ENCODE peak calls at places on chromosomes 11 and 22, in six cellular contexts. K is LoVo, D is pancreas, A is brain microvascular endothelial cell, F is mesendoderm, M is DMS153. Z is an unnamed sample.

GRCh38 chr22:31681625-31682345 is 19.8 kb upstream of the PISD start:
- DNase-seq in K (no peak), D (no peak), A (peak), F (no peak), M (no peak), Z (no peak)

GRCh38 chr22:38864361-38865191 is 7.4 kb downstream of the CBX6 start:
- DNase-seq in K (no peak), D (peak), A (no peak), F (no peak), M (no peak), Z (no peak)

GRCh38 chr11:80495116-80495515 is 1054.3 kb upstream of the TENM4 start:
- DNase-seq in K (no peak), D (no peak), A (no peak), F (no peak), M (no peak), Z (no peak)

GRCh38 chr11:73143126-73143838 is 1.2 kb upstream of the FCHSD2 start:
- DNase-seq in K (no peak), D (peak), A (no peak), F (no peak), M (no peak), Z (no peak)

GRCh38 chr11:91041626-91042025 is 818.8 kb upstream of the CHORDC1 start:
- DNase-seq in K (no peak), D (no peak), A (no peak), F (no peak), M (no peak), Z (no peak)

GRCh38 chr22:19287076-19287724 is 4.3 kb downstream of the CLTCL1 start:
- DNase-seq in K (peak), D (no peak), A (peak), F (no peak), M (peak), Z (peak)

GRCh38 chr11:122025757-122026156 is 90.3 kb downstream of the BLID start:
- DNase-seq in K (no peak), D (no peak), A (no peak), F (no peak), M (no peak), Z (no peak)

GRCh38 chr11:106723071-106723470 is 295.2 kb downstream of the GUCY1A2 start:
- DNase-seq in K (no peak), D (no peak), A (no peak), F (peak), M (no peak), Z (no peak)

GRCh38 chr11:95674669-95675358 is 114.8 kb downstream of the FAM76B start:
- DNase-seq in K (no peak), D (no peak), A (no peak), F (no peak), M (no peak), Z (no peak)

GRCh38 chr11:127632971-127633680 is 632.6 kb upstream of the KIRREL3 start:
- DNase-seq in K (no peak), D (no peak), A (no peak), F (peak), M (no peak), Z (no peak)

GRCh38 chr11:63839508-63840355 is 822 bp downstream of the MARK2 start:
- DNase-seq in K (no peak), D (peak), A (no peak), F (no peak), M (no peak), Z (no peak)

GRCh38 chr11:90912631-90913030 is 689.8 kb upstream of the CHORDC1 start:
- DNase-seq in K (no peak), D (no peak), A (no peak), F (no peak), M (no peak), Z (no peak)

GRCh38 chr11:85182437-85183109 is 444.6 kb downstream of the DLG2 start:
- DNase-seq in K (peak), D (no peak), A (peak), F (peak), M (peak), Z (peak)

GRCh38 chr11:72848846-72849466 is 34.7 kb downstream of the ATG16L2 start:
- DNase-seq in K (no peak), D (no peak), A (no peak), F (peak), M (no peak), Z (peak)

GRCh38 chr11:34222030-34222429 is 116.6 kb downstream of the NAT10 start:
- DNase-seq in K (no peak), D (no peak), A (no peak), F (no peak), M (no peak), Z (no peak)

GRCh38 chr11:14041040-14041439 is 78.5 kb downstream of the SPON1 start:
- DNase-seq in K (peak), D (no peak), A (no peak), F (peak), M (no peak), Z (peak)

GRCh38 chr11:65246506-65246905 is 15.3 kb upstream of the POLA2 start:
- DNase-seq in K (no peak), D (no peak), A (no peak), F (no peak), M (no peak), Z (no peak)

GRCh38 chr22:19716041-19716828 is 1.9 kb downstream of the SEPTIN5 start:
- DNase-seq in K (no peak), D (no peak), A (no peak), F (no peak), M (no peak), Z (no peak)

GRCh38 chr11:104120493-104121200 is 43.3 kb downstream of the PDGFD start:
- DNase-seq in K (no peak), D (no peak), A (no peak), F (no peak), M (no peak), Z (no peak)

GRCh38 chr11:92152245-92152644 is 72.4 kb upstream of the FAT3 start:
- DNase-seq in K (no peak), D (no peak), A (no peak), F (peak), M (no peak), Z (no peak)

GRCh38 chr11:283405-284080 is 5.3 kb downstream of the NLRP6 start:
- DNase-seq in K (no peak), D (peak), A (no peak), F (no peak), M (no peak), Z (no peak)

GRCh38 chr11:76614471-76615183 is 55.9 kb downstream of the LRRC32 start:
- DNase-seq in K (no peak), D (no peak), A (no peak), F (peak), M (no peak), Z (no peak)

GRCh38 chr22:49269928-49270327 is 557.7 kb downstream of the BRD1 start:
- DNase-seq in K (no peak), D (no peak), A (no peak), F (peak), M (no peak), Z (no peak)

GRCh38 chr22:36453266-36453607 is 28.2 kb downstream of the TXN2 start:
- DNase-seq in K (no peak), D (no peak), A (no peak), F (no peak), M (peak), Z (no peak)